ENCODE peak calls at places on chromosomes 11 and 22, in nine cellular contexts. One of them, this sample, is unnamed.

GRCh38 chr22:46390652-46391301 is 55.3 kb downstream of the TRMU start:
- DNase-seq in NCI-H1417: no peak
- DNase-seq in pancreas: peak
- DNase-seq in AG08395: peak
- DNase-seq in Kasumi-1: no peak
- DNase-seq in activated effector memory CD4-positive, alpha-beta T cell treated with Interleukin-2 at 50 U/mL for 16 hours: no peak
- DNase-seq in activated CD4-positive, CD25-positive, alpha-beta regulatory T cell: no peak
- DNase-seq in HT1080: no peak
- DNase-seq in fibroblast of lung: peak
- DNase-seq in this sample: no peak

GRCh38 chr11:67410984-67411784 is 4.3 kb upstream of the CARNS1 start:
- DNase-seq in NCI-H1417: no peak
- DNase-seq in pancreas: no peak
- DNase-seq in AG08395: no peak
- DNase-seq in Kasumi-1: no peak
- DNase-seq in activated effector memory CD4-positive, alpha-beta T cell treated with Interleukin-2 at 50 U/mL for 16 hours: no peak
- DNase-seq in activated CD4-positive, CD25-positive, alpha-beta regulatory T cell: no peak
- DNase-seq in HT1080: no peak
- DNase-seq in fibroblast of lung: no peak
- DNase-seq in this sample: no peak

GRCh38 chr11:129950319-129951034 is 52.2 kb downstream of the PRDM10 start:
- DNase-seq in NCI-H1417: no peak
- DNase-seq in pancreas: peak
- DNase-seq in AG08395: peak
- DNase-seq in Kasumi-1: peak
- DNase-seq in activated effector memory CD4-positive, alpha-beta T cell treated with Interleukin-2 at 50 U/mL for 16 hours: no peak
- DNase-seq in activated CD4-positive, CD25-positive, alpha-beta regulatory T cell: no peak
- DNase-seq in HT1080: peak
- DNase-seq in fibroblast of lung: peak
- DNase-seq in this sample: peak

GRCh38 chr22:39311592-39312400 is 7.6 kb downstream of the RPL3 start:
- DNase-seq in NCI-H1417: no peak
- DNase-seq in pancreas: peak
- DNase-seq in AG08395: no peak
- DNase-seq in Kasumi-1: no peak
- DNase-seq in activated effector memory CD4-positive, alpha-beta T cell treated with Interleukin-2 at 50 U/mL for 16 hours: no peak
- DNase-seq in activated CD4-positive, CD25-positive, alpha-beta regulatory T cell: no peak
- DNase-seq in HT1080: peak
- DNase-seq in fibroblast of lung: no peak
- DNase-seq in this sample: no peak

GRCh38 chr11:102780491-102780918 is at the start of gene MMP10:
- DNase-seq in NCI-H1417: peak
- DNase-seq in pancreas: no peak
- DNase-seq in AG08395: peak
- DNase-seq in Kasumi-1: peak
- DNase-seq in activated effector memory CD4-positive, alpha-beta T cell treated with Interleukin-2 at 50 U/mL for 16 hours: no peak
- DNase-seq in activated CD4-positive, CD25-positive, alpha-beta regulatory T cell: no peak
- DNase-seq in HT1080: peak
- DNase-seq in fibroblast of lung: peak
- DNase-seq in this sample: no peak

GRCh38 chr11:131811380-131811779 is 441.0 kb downstream of the NTM start:
- DNase-seq in NCI-H1417: no peak
- DNase-seq in pancreas: no peak
- DNase-seq in AG08395: no peak
- DNase-seq in Kasumi-1: no peak
- DNase-seq in activated effector memory CD4-positive, alpha-beta T cell treated with Interleukin-2 at 50 U/mL for 16 hours: no peak
- DNase-seq in activated CD4-positive, CD25-positive, alpha-beta regulatory T cell: no peak
- DNase-seq in HT1080: peak
- DNase-seq in fibroblast of lung: peak
- DNase-seq in this sample: no peak

GRCh38 chr11:110584150-110584549 is 128.1 kb downstream of the ARHGAP20 start:
- DNase-seq in NCI-H1417: no peak
- DNase-seq in pancreas: no peak
- DNase-seq in AG08395: no peak
- DNase-seq in Kasumi-1: no peak
- DNase-seq in activated effector memory CD4-positive, alpha-beta T cell treated with Interleukin-2 at 50 U/mL for 16 hours: no peak
- DNase-seq in activated CD4-positive, CD25-positive, alpha-beta regulatory T cell: no peak
- DNase-seq in HT1080: no peak
- DNase-seq in fibroblast of lung: no peak
- DNase-seq in this sample: no peak

GRCh38 chr11:44066732-44067131 is 662 bp downstream of the ACCS start:
- DNase-seq in NCI-H1417: no peak
- DNase-seq in pancreas: no peak
- DNase-seq in AG08395: peak
- DNase-seq in Kasumi-1: peak
- DNase-seq in activated effector memory CD4-positive, alpha-beta T cell treated with Interleukin-2 at 50 U/mL for 16 hours: no peak
- DNase-seq in activated CD4-positive, CD25-positive, alpha-beta regulatory T cell: no peak
- DNase-seq in HT1080: peak
- DNase-seq in fibroblast of lung: peak
- DNase-seq in this sample: no peak

GRCh38 chr11:73221451-73221850 is 3.4 kb downstream of the P2RY2 start:
- DNase-seq in NCI-H1417: no peak
- DNase-seq in pancreas: no peak
- DNase-seq in AG08395: no peak
- DNase-seq in Kasumi-1: no peak
- DNase-seq in activated effector memory CD4-positive, alpha-beta T cell treated with Interleukin-2 at 50 U/mL for 16 hours: no peak
- DNase-seq in activated CD4-positive, CD25-positive, alpha-beta regulatory T cell: no peak
- DNase-seq in HT1080: no peak
- DNase-seq in fibroblast of lung: no peak
- DNase-seq in this sample: no peak

GRCh38 chr11:100927579-100927978 is 202.0 kb downstream of the PGR start:
- DNase-seq in NCI-H1417: no peak
- DNase-seq in pancreas: no peak
- DNase-seq in AG08395: no peak
- DNase-seq in Kasumi-1: no peak
- DNase-seq in activated effector memory CD4-positive, alpha-beta T cell treated with Interleukin-2 at 50 U/mL for 16 hours: no peak
- DNase-seq in activated CD4-positive, CD25-positive, alpha-beta regulatory T cell: no peak
- DNase-seq in HT1080: no peak
- DNase-seq in fibroblast of lung: peak
- DNase-seq in this sample: no peak

GRCh38 chr11:68780829-68781228 is 29.5 kb upstream of the TESMIN start:
- DNase-seq in NCI-H1417: no peak
- DNase-seq in pancreas: peak
- DNase-seq in AG08395: no peak
- DNase-seq in Kasumi-1: no peak
- DNase-seq in activated effector memory CD4-positive, alpha-beta T cell treated with Interleukin-2 at 50 U/mL for 16 hours: no peak
- DNase-seq in activated CD4-positive, CD25-positive, alpha-beta regulatory T cell: no peak
- DNase-seq in HT1080: no peak
- DNase-seq in fibroblast of lung: no peak
- DNase-seq in this sample: no peak

GRCh38 chr22:44840611-44841322 is 88.4 kb downstream of the ARHGAP8 start:
- DNase-seq in NCI-H1417: no peak
- DNase-seq in pancreas: no peak
- DNase-seq in AG08395: no peak
- DNase-seq in Kasumi-1: no peak
- DNase-seq in activated effector memory CD4-positive, alpha-beta T cell treated with Interleukin-2 at 50 U/mL for 16 hours: no peak
- DNase-seq in activated CD4-positive, CD25-positive, alpha-beta regulatory T cell: no peak
- DNase-seq in HT1080: no peak
- DNase-seq in fibroblast of lung: no peak
- DNase-seq in this sample: no peak